ENCODE peak calls at places on chromosome 15, in ten cellular contexts. S is kidney, M is AG04449, W is transverse colon, H is AG10803, K is DND-41, A is choroid plexus epithelial cell, D is brain microvascular endothelial cell, G is adrenal gland, U is astrocyte of the spinal cord. L is an unnamed sample.

GRCh38 chr15:26242565-26242964 is 379.4 kb upstream of the ATP10A start:
- DNase-seq in S (no peak), M (no peak), W (no peak), H (no peak), K (no peak), A (no peak), D (no peak), G (no peak), U (no peak), L (no peak)

GRCh38 chr15:91491131-91491950 is 362.2 kb upstream of the SLCO3A1 start:
- DNase-seq in S (no peak), M (no peak), W (no peak), H (peak; percentile 5), K (peak; percentile 76), A (no peak), D (no peak), G (no peak), U (peak; percentile 68), L (no peak)

GRCh38 chr15:95324596-95325135 is 1005.8 kb upstream of the NR2F2 start:
- DNase-seq in S (no peak), M (no peak), W (no peak), H (no peak), K (no peak), A (no peak), D (no peak), G (no peak), U (no peak), L (no peak)

GRCh38 chr15:40984963-40985362 is 31.7 kb downstream of the CHAC1 start:
- DNase-seq in S (no peak), M (peak; percentile 63), W (no peak), H (peak; percentile 86), K (no peak), A (peak; percentile 81), D (peak; percentile 81), G (peak; percentile 46), U (peak; percentile 93), L (no peak)

GRCh38 chr15:34109775-34110663 is 8.1 kb downstream of the PGBD4 start:
- DNase-seq in S (no peak), M (no peak), W (no peak), H (peak; percentile 47), K (no peak), A (peak; percentile 77), D (peak; percentile 29), G (no peak), U (peak; percentile 50), L (peak; percentile 58)

GRCh38 chr15:47349179-47349578 is 368.1 kb upstream of the SEMA6D start:
- DNase-seq in S (no peak), M (no peak), W (no peak), H (no peak), K (no peak), A (no peak), D (no peak), G (no peak), U (no peak), L (no peak)

GRCh38 chr15:95025924-95026728 is 794.8 kb downstream of the MCTP2 start:
- DNase-seq in S (no peak), M (no peak), W (peak; percentile 13), H (peak; percentile 58), K (peak; percentile 26), A (peak; percentile 78), D (peak; percentile 84), G (peak; percentile 28), U (peak; percentile 75), L (peak; percentile 35)

GRCh38 chr15:69375151-69375790 is 38.9 kb upstream of the KIF23 start:
- DNase-seq in S (no peak), M (no peak), W (no peak), H (no peak), K (no peak), A (no peak), D (no peak), G (no peak), U (no peak), L (no peak)

GRCh38 chr15:40471105-40471777 is 457 bp downstream of the CHST14 start:
- DNase-seq in S (peak; percentile 83), M (no peak), W (peak; percentile 36), H (peak; percentile 2), K (no peak), A (no peak), D (no peak), G (peak; percentile 35), U (peak; percentile 22), L (peak; percentile 64)

GRCh38 chr15:97566957-97567356 is 393.5 kb upstream of the ARRDC4 start:
- DNase-seq in S (no peak), M (no peak), W (no peak), H (no peak), K (no peak), A (peak; percentile 20), D (peak; percentile 8), G (no peak), U (no peak), L (no peak)

GRCh38 chr15:60781211-60781713 is 302.3 kb upstream of the ICE2 start:
- DNase-seq in S (peak; percentile 72), M (no peak), W (no peak), H (no peak), K (no peak), A (no peak), D (no peak), G (no peak), U (no peak), L (peak; percentile 7)

GRCh38 chr15:82731527-82731926 is 21.9 kb upstream of the AP3B2 start:
- DNase-seq in S (no peak), M (no peak), W (no peak), H (no peak), K (no peak), A (no peak), D (no peak), G (no peak), U (no peak), L (no peak)

GRCh38 chr15:75532413-75533250 is 46.5 kb downstream of the PTPN9 start:
- DNase-seq in S (no peak), M (no peak), W (peak; percentile 56), H (peak; percentile 51), K (no peak), A (peak; percentile 99), D (peak; percentile 67), G (peak; percentile 43), U (peak; percentile 93), L (peak; percentile 32)

GRCh38 chr15:39028069-39028468 is 463.5 kb upstream of the RASGRP1 start:
- DNase-seq in S (no peak), M (no peak), W (no peak), H (peak; percentile 53), K (no peak), A (peak; percentile 18), D (peak; percentile 59), G (peak; percentile 76), U (peak; percentile 69), L (no peak)

DNA sequence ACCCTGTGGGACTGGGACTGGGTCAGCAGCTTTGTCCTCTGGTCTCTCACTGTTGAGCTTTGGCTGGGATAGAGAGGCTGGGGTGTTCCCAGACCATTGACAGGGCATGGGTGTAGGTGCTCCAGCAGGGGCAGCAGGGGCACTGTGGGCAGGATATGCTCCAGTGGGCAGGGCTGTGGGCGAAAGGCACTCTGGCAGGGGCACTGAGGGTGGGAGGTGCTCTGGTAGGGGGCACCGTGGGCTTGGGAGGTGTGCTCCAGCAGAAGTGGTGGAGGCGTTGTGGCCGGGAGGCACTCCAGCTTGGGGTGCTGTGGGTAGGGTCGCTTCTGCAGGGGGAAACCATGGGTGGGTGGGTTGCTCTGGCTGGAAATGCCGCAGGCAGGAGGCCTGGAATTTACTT is 62.1 kb downstream of the LRRC49 start:
- DNase-seq in S (peak; percentile 52), M (no peak), W (no peak), H (no peak), K (no peak), A (no peak), D (no peak), G (no peak), U (no peak), L (no peak)
- H3K4me3 ChIP-seq in S (no peak overlapping the region), M (no peak overlapping the region), W (no peak overlapping the region), H (no peak overlapping the region), K (no peak overlapping the region), A (no peak overlapping the region), D (no peak overlapping the region), G (no peak overlapping the region), U (no peak overlapping the region), L (no peak overlapping the region)

DNA sequence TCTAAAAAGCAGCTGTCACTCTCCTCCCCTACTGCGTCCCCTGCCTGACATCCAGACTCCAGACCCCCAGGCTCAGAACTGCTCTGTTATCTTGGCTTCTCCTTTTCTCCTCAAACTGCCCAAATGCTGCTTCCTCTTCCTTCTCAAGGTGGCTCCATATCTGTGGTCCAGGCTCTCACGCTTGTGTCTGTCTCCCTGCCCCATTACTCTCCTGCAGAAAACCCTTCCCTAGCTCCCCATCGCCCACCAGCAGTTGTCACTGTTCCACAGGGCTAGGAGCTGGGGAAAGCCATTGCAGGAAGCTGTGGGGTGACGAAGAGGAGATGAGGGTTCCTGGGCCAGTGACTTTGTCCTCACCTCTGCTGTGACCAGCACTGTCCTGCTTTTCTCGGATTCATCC is 30.7 kb upstream of the CGNL1 start:
- DNase-seq in S (no peak), M (no peak), W (no peak), H (no peak), K (no peak), A (peak; percentile 25), D (no peak), G (no peak), U (no peak), L (no peak)
- TF ChIP-seq CTCF in S (peak; percentile 38), M (peak; percentile 29), W (no peak), H (peak; percentile 22), K (peak; percentile 6), A (peak; percentile 60), D (peak; percentile 74), G (no peak), U (peak; percentile 57), L (no peak)

GRCh38 chr15:77568960-77569646 is 63.6 kb downstream of the LINGO1 start:
- DNase-seq in S (peak; percentile 68), M (no peak), W (no peak), H (no peak), K (no peak), A (peak; percentile 56), D (peak; percentile 32), G (no peak), U (peak; percentile 26), L (no peak)
- H3K4me3 ChIP-seq in S (no peak overlapping the region), M (no peak overlapping the region), W (no peak overlapping the region), H (no peak overlapping the region), K (no peak overlapping the region), A (peak overlapping the region; percentile 47), D (peak overlapping the region; percentile 33), G (no peak overlapping the region), U (no peak overlapping the region), L (no peak overlapping the region)

GRCh38 chr15:46232471-46232870 is 597.6 kb downstream of the SQOR start:
- DNase-seq in S (no peak), M (no peak), W (no peak), H (no peak), K (no peak), A (no peak), D (no peak), G (no peak), U (no peak), L (no peak)
- TF ChIP-seq CTCF in S (no peak), M (no peak), W (no peak), H (no peak), K (no peak), A (no peak), D (no peak), G (no peak), U (no peak), L (no peak)

L was measured in GM12865.